ENCODE peak calls at places on chromosomes 6 and 20, in four cellular contexts. Q is GM12878, D is IMR-90, K is K562. N is an unnamed sample.

GRCh38 chr6:70424296-70424695 is 11.0 kb downstream of the FAM135A start:
- DNase-seq in Q (no peak), D (no peak), K (no peak), N (no peak)

GRCh38 chr20:58965270-58966064 is 15.6 kb upstream of the NELFCD start:
- DNase-seq in Q (no peak), D (no peak), K (no peak), N (no peak)

GRCh38 chr6:131210469-131210868 is 75.2 kb downstream of the AKAP7 start:
- DNase-seq in Q (no peak), D (no peak), K (no peak), N (no peak)

GRCh38 chr6:95093154-95093553 is 484.2 kb upstream of the MANEA start:
- DNase-seq in Q (no peak), D (peak; percentile 29), K (no peak), N (no peak)

GRCh38 chr20:32577657-32578056 is 7.5 kb downstream of the NOL4L start:
- DNase-seq in Q (no peak), D (no peak), K (no peak), N (no peak)

GRCh38 chr6:87756858-87757257 is 54.8 kb upstream of the AKIRIN2 start:
- DNase-seq in Q (peak; percentile 97), D (peak; percentile 83), K (peak; percentile 46), N (peak; percentile 26)

GRCh38 chr6:7143161-7143974 is 35.6 kb downstream of the RREB1 start:
- DNase-seq in Q (no peak), D (no peak), K (peak; percentile 60), N (no peak)

GRCh38 chr20:478010-478948 is 15.9 kb upstream of the TBC1D20 start:
- DNase-seq in Q (no peak), D (peak; percentile 87), K (no peak), N (no peak)

GRCh38 chr20:37231970-37232620 is 29.5 kb downstream of the GHRH start:
- DNase-seq in Q (no peak), D (no peak), K (no peak), N (no peak)

GRCh38 chr20:60201198-60201597 is 243.0 kb downstream of the CDH26 start:
- DNase-seq in Q (no peak), D (no peak), K (no peak), N (no peak)

GRCh38 chr6:137848672-137849071 is 18.4 kb upstream of the TNFAIP3 start:
- DNase-seq in Q (no peak), D (peak; percentile 92), K (no peak), N (no peak)

GRCh38 chr20:37501940-37502339 is 19.1 kb upstream of the NNAT start:
- DNase-seq in Q (no peak), D (no peak), K (no peak), N (no peak)

GRCh38 chr6:75993236-75994162 is 79.0 kb downstream of the IMPG1 start:
- DNase-seq in Q (no peak), D (no peak), K (no peak), N (no peak)

GRCh38 chr6:96811136-96811535 is 26.1 kb downstream of the GPR63 start:
- DNase-seq in Q (no peak), D (no peak), K (no peak), N (no peak)

GRCh38 chr6:29964904-29965872 is 22.9 kb downstream of the HLA-A start:
- DNase-seq in Q (peak; percentile 89), D (peak; percentile 91), K (peak; percentile 76), N (peak; percentile 94)

GRCh38 chr6:70819715-70820114 is 137.1 kb downstream of the B3GAT2 start:
- DNase-seq in Q (no peak), D (peak; percentile 32), K (no peak), N (no peak)

GRCh38 chr6:166657531-166657930 is 30.5 kb upstream of the RPS6KA2 start:
- DNase-seq in Q (no peak), D (no peak), K (no peak), N (no peak)

GRCh38 chr20:14589383-14589782 is 252.0 kb upstream of the FLRT3 start:
- DNase-seq in Q (no peak), D (no peak), K (no peak), N (no peak)

GRCh38 chr20:58271596-58272460 is 37.7 kb upstream of the RAB22A start:
- DNase-seq in Q (no peak), D (peak; percentile 71), K (no peak), N (no peak)

GRCh38 chr6:79946773-79947190 is 571 bp downstream of the ELOVL4 start:
- DNase-seq in Q (no peak), D (peak; percentile 18), K (no peak), N (no peak)

GRCh38 chr6:138659998-138660397 is 113.6 kb upstream of the CCDC28A start:
- DNase-seq in Q (no peak), D (no peak), K (no peak), N (no peak)

GRCh38 chr6:137968901-137969300 is 101.8 kb downstream of the TNFAIP3 start:
- DNase-seq in Q (no peak), D (no peak), K (peak; percentile 32), N (no peak)

GRCh38 chr6:156779206-156780116 is 2.3 kb downstream of the ARID1B start:
- DNase-seq in Q (no peak), D (no peak), K (peak; percentile 64), N (peak; percentile 34)

DNA sequence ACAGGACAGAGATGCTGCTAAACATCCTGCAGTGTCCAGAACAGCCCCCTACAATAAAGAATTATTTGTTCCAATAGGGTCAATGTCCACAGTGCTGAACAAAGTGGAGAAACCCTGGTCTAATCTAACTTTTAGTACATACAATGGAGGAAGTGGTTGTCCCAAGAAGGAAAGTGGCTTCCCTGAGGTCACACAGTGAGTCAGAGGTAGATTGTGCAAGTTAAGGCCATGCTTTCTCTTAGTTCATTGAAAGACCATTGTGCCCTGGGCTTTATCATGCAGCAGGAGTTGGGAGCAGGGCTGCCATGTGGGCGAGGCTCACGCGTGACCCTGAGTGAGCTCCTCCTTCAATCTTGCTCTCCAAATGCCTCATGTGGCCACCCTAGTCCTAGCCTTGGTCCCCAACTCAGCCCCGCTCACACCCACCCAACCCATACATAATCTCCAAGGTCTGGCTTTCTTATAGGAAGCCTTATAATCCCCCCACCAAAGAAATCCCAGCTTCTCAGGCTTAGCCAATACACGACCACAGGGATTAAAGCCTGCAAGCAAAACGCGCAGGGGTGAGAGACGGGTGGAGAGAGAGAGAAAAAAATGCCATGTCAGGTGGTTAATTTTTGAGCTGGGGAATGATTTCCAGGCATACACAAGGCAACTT is 19.9 kb downstream of the SLC13A3 start:
- DNase-seq in Q (no peak), D (peak; percentile 15), K (no peak), N (no peak)
- TF ChIP-seq FOS in Q (no peak), D (no peak), K (no peak), N (no peak)

GRCh38 chr6:169406034-169406433 is 152.4 kb upstream of the THBS2 start:
- DNase-seq in Q (no peak), D (no peak), K (no peak), N (no peak)
- H3K9me3 ChIP-seq in Q (no peaks in the 10 kb centered on the region), D (peaks cover 5% of the 10 kb centered on the region), K (no peaks in the 10 kb centered on the region), N (peaks cover 3% of the 10 kb centered on the region)

GRCh38 chr20:44584103-44584690 is 1.8 kb downstream of the PKIG start:
- DNase-seq in Q (no peak), D (no peak), K (no peak), N (no peak)

GRCh38 chr20:44585042-44585968 is 2.9 kb downstream of the PKIG start:
- DNase-seq in Q (peak; percentile 73), D (no peak), K (no peak), N (no peak)

GRCh38 chr20:44589522-44589921 is 7.1 kb downstream of the PKIG start:
- DNase-seq in Q (no peak), D (no peak), K (no peak), N (peak; percentile 57)

GRCh38 chr20:44586986-44587980 is 4.9 kb downstream of the PKIG start:
- DNase-seq in Q (no peak), D (peak; percentile 50), K (no peak), N (peak; percentile 50)

GRCh38 chr20:44586289-44586911 is 4.0 kb downstream of the PKIG start:
- DNase-seq in Q (peak; percentile 98), D (no peak), K (no peak), N (peak; percentile 30)
- H3K4me2 ChIP-seq in Q (peak overlapping the region; percentile 72), D (peak overlapping the region; percentile 11), K (no peak overlapping the region), N (peak overlapping the region; percentile 20)

DNA sequence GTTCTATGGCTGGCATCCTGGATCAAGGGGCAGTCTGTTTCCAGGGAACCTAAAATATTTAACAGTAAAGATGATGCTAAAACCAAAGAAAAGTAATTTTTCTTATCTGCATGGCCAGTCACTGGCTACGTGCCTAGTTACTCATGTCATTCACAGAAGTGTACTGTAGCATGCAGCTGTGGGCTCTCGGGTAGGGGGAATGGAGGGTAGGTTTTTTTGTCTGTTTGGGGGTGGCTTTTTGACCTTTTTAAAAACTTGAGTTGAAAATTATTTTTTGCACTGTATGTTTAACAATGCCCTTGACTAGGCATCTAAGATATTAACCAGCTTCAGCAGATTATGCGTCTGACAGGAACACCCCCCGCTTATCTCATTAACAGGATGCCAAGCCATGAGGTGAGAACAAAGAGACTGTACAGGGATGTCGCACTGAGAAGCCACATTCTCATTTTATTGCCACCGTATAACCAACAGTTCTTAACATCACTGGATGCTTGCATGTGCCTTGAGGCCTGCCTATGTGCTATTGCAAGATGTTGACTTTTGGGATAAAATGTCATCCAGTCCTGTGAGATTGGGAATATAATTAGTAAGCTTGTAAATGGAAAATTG is 30.3 kb upstream of the MAPK13 start:
- DNase-seq in Q (no peak), D (no peak), K (peak; percentile 68), N (peak; percentile 56)
- TF ChIP-seq FOS in Q (no peak), D (no peak), K (no peak), N (no peak)

DNA sequence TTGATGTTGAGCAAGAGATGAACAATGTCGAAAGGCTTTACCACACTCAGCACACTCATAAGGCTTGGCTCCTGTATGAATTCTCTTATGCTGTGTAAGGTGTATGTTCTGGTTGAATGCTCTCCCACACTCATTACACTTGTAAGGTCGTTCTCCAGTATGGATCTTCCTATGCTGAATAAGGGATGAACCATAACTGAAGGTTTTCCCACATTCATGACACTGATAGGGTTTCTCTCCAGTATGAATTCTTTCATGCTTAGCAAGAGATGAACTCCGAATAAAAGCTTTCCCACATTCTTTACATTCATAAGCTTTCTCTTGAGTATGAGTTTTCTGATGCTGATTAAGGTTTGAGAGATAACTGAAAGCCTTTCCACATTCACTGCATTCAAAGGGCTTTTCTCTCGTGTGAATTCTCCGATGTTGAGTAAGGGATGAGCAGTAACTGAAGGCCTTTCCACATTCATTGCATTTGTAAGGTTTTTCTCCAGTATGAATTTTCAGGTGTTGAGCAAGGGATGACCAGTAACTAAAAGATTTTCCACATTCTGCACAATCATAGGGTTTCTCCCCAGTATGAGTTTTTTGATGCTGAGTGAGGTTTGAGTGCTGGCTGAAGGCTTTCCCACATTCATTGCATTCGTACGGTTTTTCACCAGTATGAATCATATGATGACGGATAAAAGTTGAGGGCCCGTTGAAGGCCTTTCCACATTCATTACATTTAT is 21.1 kb downstream of the ZNF184 start:
- DNase-seq in Q (no peak), D (no peak), K (no peak), N (no peak)
- H3K9me3 ChIP-seq in Q (peaks cover 61% of the 10 kb centered on the region), D (peaks cover 60% of the 10 kb centered on the region), K (peaks cover 56% of the 10 kb centered on the region), N (peaks cover 37% of the 10 kb centered on the region)

GRCh38 chr20:24653306-24653705 is 183.9 kb downstream of the SYNDIG1 start:
- DNase-seq in Q (no peak), D (peak; percentile 27), K (no peak), N (no peak)
- H3K4me2 ChIP-seq in Q (no peak overlapping the region), D (no peak overlapping the region), K (no peak overlapping the region), N (no peak overlapping the region)

GRCh38 chr6:8275667-8276066 is 159.7 kb downstream of the SLC35B3 start:
- DNase-seq in Q (no peak), D (no peak), K (no peak), N (no peak)
- TF ChIP-seq FOS in Q (no peak), D (no peak), K (no peak), N (no peak)